ENCODE peak calls at places on chromosome 22, in nine cellular contexts. W is activated CD4-positive, alpha-beta T cell treated with anti-CD3 and anti-CD28 coated beads, Interleukin-2, amount 50 U/mL, for 1 hour; K is HT1080; N is iPS DF 19.7; F is stimulated activated CD8-positive, alpha-beta memory T cell treated with anti-CD3 and anti-CD28 coated beads, Interleukin-2, amount 100 ng/mL, for 1 hour; Q is neural crest cell; I is epithelial cell of esophagus; Y is left ventricle myocardium superior; H is AG04450. E is an unnamed sample.

GRCh38 chr22:35539910-35540599 is 576 bp upstream of the RASD2 start:
- DNase-seq in F (peak), I (peak), K (no peak), Y (peak), H (no peak), N (no peak), W (peak), Q (peak), E (no peak)

GRCh38 chr22:19962246-19962908 is 20.8 kb upstream of the TXNRD2 start:
- DNase-seq in W (peak), Y (peak), N (no peak), F (no peak), I (peak), Q (peak), K (peak), H (no peak), E (peak)

GRCh38 chr22:35986085-35986484 is 42.5 kb downstream of the RBFOX2 start:
- DNase-seq in I (no peak), K (no peak), Q (no peak), N (no peak), F (no peak), Y (no peak), H (no peak), W (no peak), E (no peak)

GRCh38 chr22:28938286-28938833 is 55.0 kb downstream of the ZNRF3 start:
- DNase-seq in K (no peak), N (no peak), I (no peak), H (no peak), Y (no peak), W (no peak), F (no peak), Q (no peak), E (no peak)

GRCh38 chr22:22752556-22753477 is 108.4 kb downstream of the GGTLC2 start:
- DNase-seq in Q (no peak), F (no peak), K (peak), W (peak), I (peak), Y (no peak), N (no peak), H (peak), E (no peak)

GRCh38 chr22:49956914-49957825 is 3.4 kb upstream of the PIM3 start:
- DNase-seq in W (no peak), K (no peak), H (no peak), Q (no peak), I (no peak), N (no peak), Y (peak), F (no peak), E (no peak)

GRCh38 chr22:38461414-38462081 is 6.3 kb upstream of the KDELR3 start:
- DNase-seq in N (peak), I (peak), K (peak), H (peak), W (peak), F (peak), Y (peak), Q (peak), E (peak)

GRCh38 chr22:28051787-28052356 is 132.8 kb upstream of the PITPNB start:
- DNase-seq in Y (peak), H (no peak), F (no peak), W (peak), K (peak), I (peak), N (peak), Q (peak), E (peak)

GRCh38 chr22:32685527-32685926 is 116.0 kb upstream of the TIMP3 start:
- DNase-seq in I (no peak), Q (no peak), Y (no peak), F (no peak), W (no peak), H (no peak), K (no peak), N (no peak), E (no peak)

GRCh38 chr22:35558719-35559118 is 18.1 kb downstream of the RASD2 start:
- DNase-seq in I (no peak), F (no peak), H (no peak), Y (no peak), N (no peak), W (no peak), Q (no peak), K (no peak), E (no peak)

GRCh38 chr22:23521442-23522113 is 58.5 kb downstream of the IGLL1 start:
- DNase-seq in K (peak), Y (peak), F (peak), N (peak), W (peak), I (peak), H (peak), Q (peak), E (peak)

GRCh38 chr22:20558534-20558933 is 51.1 kb downstream of the MED15 start:
- DNase-seq in K (no peak), Y (no peak), Q (no peak), N (no peak), H (no peak), F (no peak), W (no peak), I (no peak), E (no peak)

GRCh38 chr22:17131686-17132085 is 10.5 kb upstream of the TMEM121B start:
- DNase-seq in W (no peak), Y (peak), F (no peak), N (no peak), K (no peak), I (no peak), H (no peak), Q (no peak), E (peak)

GRCh38 chr22:16824718-16825687 is at the start of gene XKR3:
- DNase-seq in W (no peak), Q (no peak), Y (no peak), F (no peak), N (no peak), K (peak), H (no peak), I (no peak), E (no peak)

GRCh38 chr22:17807571-17808410 is 33.5 kb upstream of the BID start:
- DNase-seq in F (no peak), I (no peak), Q (no peak), W (no peak), Y (peak), K (no peak), N (no peak), H (peak), E (no peak)

GRCh38 chr22:42169055-42169469 is 38.5 kb upstream of the CYP2D6 start:
- DNase-seq in H (peak), N (peak), I (peak), K (peak), W (peak), Q (peak), F (peak), Y (peak), E (peak)

GRCh38 chr22:32584650-32585049 is 110.0 kb downstream of the FBXO7 start:
- DNase-seq in F (no peak), H (no peak), Q (no peak), W (no peak), I (no peak), K (no peak), Y (no peak), N (no peak), E (no peak)

GRCh38 chr22:39956932-39957664 is 3.1 kb upstream of the TMA7B start:
- DNase-seq in W (no peak), I (no peak), H (no peak), Q (no peak), Y (no peak), N (no peak), F (no peak), K (no peak), E (no peak)

GRCh38 chr22:22076937-22077703 is 94.5 kb upstream of the TOP3B start:
- DNase-seq in I (peak), Q (no peak), F (no peak), N (no peak), W (no peak), H (no peak), Y (no peak), K (no peak), E (no peak)

GRCh38 chr22:49968831-49969661 is 8.5 kb downstream of the PIM3 start:
- DNase-seq in I (no peak), N (no peak), Q (peak), K (no peak), Y (peak), W (no peak), F (no peak), H (no peak), E (no peak)

GRCh38 chr22:41094036-41094435 is 1.6 kb downstream of the EP300 start:
- DNase-seq in H (no peak), N (no peak), K (peak), F (no peak), Q (no peak), I (peak), Y (no peak), W (no peak), E (peak)

GRCh38 chr22:17578129-17578754 is 14.9 kb downstream of the SLC25A18 start:
- DNase-seq in W (no peak), N (no peak), H (no peak), K (peak), F (no peak), Q (no peak), Y (peak), I (peak), E (no peak)

GRCh38 chr22:19304547-19304946 is 13.0 kb upstream of the CLTCL1 start:
- DNase-seq in W (no peak), Q (no peak), I (no peak), N (no peak), Y (no peak), H (no peak), K (no peak), F (no peak), E (no peak)

GRCh38 chr22:46339956-46340355 is 4.4 kb downstream of the TRMU start:
- DNase-seq in Y (peak), F (no peak), W (no peak), I (no peak), Q (no peak), H (no peak), K (no peak), N (no peak), E (no peak)

GRCh38 chr22:32916025-32916424 is 114.5 kb downstream of the TIMP3 start:
- DNase-seq in I (no peak), H (no peak), W (no peak), Q (no peak), F (no peak), K (peak), Y (no peak), N (no peak), E (no peak)

GRCh38 chr22:39422101-39422500 is 22.5 kb downstream of the TAB1 start:
- DNase-seq in Y (no peak), I (no peak), W (no peak), F (no peak), Q (no peak), H (no peak), K (no peak), N (no peak), E (no peak)

GRCh38 chr22:24741769-24742168 is 32.8 kb downstream of the PIWIL3 start:
- DNase-seq in N (no peak), Y (no peak), H (no peak), F (no peak), I (no peak), Q (no peak), W (no peak), K (no peak), E (no peak)

GRCh38 chr22:32583921-32584335 is 109.3 kb downstream of the FBXO7 start:
- DNase-seq in I (no peak), K (no peak), H (no peak), Q (no peak), F (no peak), N (no peak), Y (no peak), W (no peak), E (no peak)

GRCh38 chr22:23835773-23836144 is 3.0 kb downstream of the DERL3 start:
- DNase-seq in W (no peak), K (no peak), F (no peak), Y (peak), I (no peak), N (no peak), Q (no peak), H (no peak), E (no peak)

GRCh38 chr22:30492144-30492543 is 13.4 kb downstream of the SEC14L4 start:
- DNase-seq in N (no peak), I (no peak), F (no peak), W (no peak), K (no peak), Q (no peak), Y (no peak), H (no peak), E (no peak)

GRCh38 chr22:25766418-25766817 is 24.4 kb downstream of the MYO18B start:
- DNase-seq in N (no peak), I (no peak), H (no peak), K (no peak), Q (no peak), W (no peak), F (no peak), Y (no peak), E (no peak)

GRCh38 chr22:44352378-44353062 is 39.8 kb upstream of the SHISAL1 start:
- DNase-seq in Y (peak), I (no peak), F (no peak), K (no peak), W (no peak), Q (no peak), N (no peak), H (no peak), E (no peak)

GRCh38 chr22:19576460-19577421 is 52.5 kb upstream of the CLDN5 start:
- DNase-seq in I (peak), Q (no peak), K (peak), W (peak), Y (peak), H (no peak), F (peak), N (no peak), E (no peak)

GRCh38 chr22:44405661-44406060 is 92.4 kb downstream of the RTL6 start:
- DNase-seq in W (no peak), Q (no peak), I (no peak), N (no peak), H (no peak), F (no peak), K (no peak), Y (peak), E (no peak)

GRCh38 chr22:38824587-38824986 is 19.2 kb downstream of the NPTXR start:
- DNase-seq in H (peak), I (peak), Q (peak), F (no peak), Y (peak), W (peak), N (peak), K (peak), E (no peak)